ENCODE peak calls at places on chromosome 3, in ten cellular contexts. R is SK-N-SH, G is trophoblast cell, X is neural progenitor cell, H is astrocyte, N is IMR-90, E is endothelial cell of umbilical vein, J is fibroblast of lung, U is GM23248, D is MM.1S. V is an unnamed sample.

GRCh38 chr3:23685484-23686258 is 120.1 kb upstream of the UBE2E1 start:
- DNase-seq in X (no peak), J (peak), U (peak), D (no peak), H (peak), N (peak), G (peak), E (peak), R (peak), V (peak)

GRCh38 chr3:184645304-184645703 is 66.6 kb downstream of the MAGEF1 start:
- DNase-seq in X (no peak), J (peak), E (no peak), H (no peak), U (no peak), R (peak), D (no peak), G (no peak), N (peak), V (peak)

GRCh38 chr3:170689218-170689874 is 103.5 kb upstream of the SLC7A14 start:
- DNase-seq in H (peak), X (peak), E (peak), U (peak), G (peak), D (no peak), J (peak), N (peak), R (peak), V (peak)

GRCh38 chr3:25664066-25664809 is 469 bp downstream of the TOP2B start:
- DNase-seq in U (peak), J (peak), E (peak), D (peak), G (peak), R (peak), H (peak), X (peak), N (peak), V (peak)

GRCh38 chr3:42855547-42856380 is 19.9 kb downstream of the CYP8B1 start:
- DNase-seq in E (no peak), D (no peak), N (no peak), J (no peak), X (no peak), U (no peak), H (no peak), G (no peak), R (no peak), V (no peak)

GRCh38 chr3:164190566-164190965 is 887.7 kb downstream of the SI start:
- DNase-seq in E (no peak), H (no peak), D (no peak), J (no peak), N (no peak), X (no peak), G (no peak), U (no peak), R (no peak), V (no peak)

GRCh38 chr3:43211681-43212080 is 74.7 kb upstream of the SNRK start:
- DNase-seq in N (no peak), D (no peak), E (no peak), X (no peak), R (no peak), G (no peak), H (no peak), U (no peak), J (no peak), V (no peak)

GRCh38 chr3:126022741-126023359 is 53.9 kb downstream of the ROPN1B start:
- DNase-seq in E (no peak), G (no peak), R (no peak), X (no peak), H (no peak), J (no peak), U (no peak), D (no peak), N (no peak), V (no peak)

GRCh38 chr3:28923994-28924393 is 356.9 kb upstream of the RBMS3 start:
- DNase-seq in U (no peak), J (no peak), X (no peak), D (no peak), G (no peak), R (no peak), H (no peak), N (no peak), E (no peak), V (no peak)

GRCh38 chr3:141561426-141562034 is 74.7 kb downstream of the RASA2 start:
- DNase-seq in R (peak), N (peak), J (peak), E (peak), G (peak), D (peak), X (peak), H (peak), U (peak), V (peak)

GRCh38 chr3:131749826-131750225 is 247.1 kb upstream of the MRPL3 start:
- DNase-seq in J (no peak), E (no peak), N (no peak), R (no peak), H (no peak), G (no peak), X (no peak), D (no peak), U (no peak), V (no peak)

GRCh38 chr3:2099028-2099671 is 484 bp downstream of the CNTN4 start:
- DNase-seq in U (peak), J (no peak), R (peak), D (no peak), N (no peak), E (no peak), H (no peak), X (peak), G (no peak), V (peak)

GRCh38 chr3:157999246-157999645 is 107.0 kb downstream of the SHOX2 start:
- DNase-seq in N (no peak), E (no peak), J (no peak), G (no peak), H (no peak), R (no peak), D (no peak), U (peak), X (no peak), V (no peak)

GRCh38 chr3:72318504-72319201 is 529.6 kb downstream of the SHQ1 start:
- DNase-seq in X (no peak), R (no peak), H (no peak), E (no peak), G (peak), U (no peak), D (no peak), J (peak), N (peak), V (peak)

GRCh38 chr3:117303446-117303845 is 593.9 kb downstream of the TUSC7 start:
- DNase-seq in X (no peak), J (no peak), H (peak), R (no peak), U (peak), N (peak), D (no peak), E (no peak), G (no peak), V (no peak)

GRCh38 chr3:78734048-78734637 is 1033.7 kb downstream of the ROBO1 start:
- DNase-seq in U (peak), E (no peak), J (peak), X (no peak), N (peak), H (peak), G (no peak), R (no peak), D (no peak), V (peak)

GRCh38 chr3:43055806-43056770 is 49.8 kb downstream of the POMGNT2 start:
- DNase-seq in D (no peak), E (no peak), N (no peak), X (no peak), U (no peak), J (no peak), R (no peak), G (no peak), H (no peak), V (no peak)

GRCh38 chr3:111910806-111911205 is 51.7 kb downstream of the PHLDB2 start:
- DNase-seq in X (no peak), N (peak), H (peak), R (no peak), U (peak), G (peak), D (no peak), J (peak), E (peak), V (peak)

GRCh38 chr3:34106879-34107278 is 308.4 kb downstream of the PDCD6IP start:
- DNase-seq in X (peak), D (peak), R (peak), E (peak), G (peak), N (no peak), U (peak), J (no peak), H (no peak), V (no peak)

GRCh38 chr3:127213381-127213918 is 20.5 kb downstream of the PRR23E start:
- DNase-seq in X (no peak), E (no peak), U (no peak), H (no peak), G (no peak), J (no peak), R (no peak), D (no peak), N (no peak), V (no peak)

GRCh38 chr3:78917541-78917940 is 850.3 kb downstream of the ROBO1 start:
- DNase-seq in U (no peak), H (no peak), N (no peak), X (no peak), G (no peak), D (no peak), E (peak), R (no peak), J (no peak), V (no peak)

DNA sequence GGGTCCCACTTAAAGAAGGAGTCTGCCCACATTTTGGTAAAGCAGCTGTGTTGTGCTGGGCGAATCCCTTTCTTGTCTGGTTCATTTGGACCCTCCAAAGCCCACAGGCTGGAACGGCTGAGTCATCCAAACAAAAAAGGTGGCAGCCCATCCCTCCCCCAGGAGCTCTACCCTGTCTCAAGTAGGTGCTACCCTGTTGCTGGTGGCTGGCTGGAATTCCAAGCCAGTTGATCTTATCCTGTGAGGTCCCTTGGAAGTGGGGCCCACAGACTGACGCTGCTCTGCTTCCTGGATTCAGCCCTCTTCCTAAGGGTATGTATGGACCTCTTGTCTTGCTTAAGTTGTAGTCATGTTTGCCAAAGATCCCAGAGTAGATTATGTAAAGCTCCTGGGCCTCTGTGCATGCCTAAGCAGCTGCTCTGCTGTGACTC is 44.5 kb downstream of the CCR1 start:
- DNase-seq in X (no peak), G (peak), U (no peak), E (no peak), J (peak), D (no peak), R (no peak), H (no peak), N (no peak), V (peak)
- H3K9ac ChIP-seq in X (no peak), G (no peak), U (no peak), E (no peak), J (no peak), D (no peak), R (no peak), H (no peak), N (no peak), V (no peak)

GRCh38 chr3:185796431-185797107 is 28.3 kb downstream of the IGF2BP2 start:
- DNase-seq in D (no peak), H (peak), X (no peak), E (peak), U (peak), N (peak), G (peak), J (no peak), R (no peak), V (peak)
- H3K4me2 ChIP-seq in D (no peak), H (peak), X (no peak), E (no peak), U (peak), N (peak), G (no peak), J (peak), R (peak), V (no peak)

DNA sequence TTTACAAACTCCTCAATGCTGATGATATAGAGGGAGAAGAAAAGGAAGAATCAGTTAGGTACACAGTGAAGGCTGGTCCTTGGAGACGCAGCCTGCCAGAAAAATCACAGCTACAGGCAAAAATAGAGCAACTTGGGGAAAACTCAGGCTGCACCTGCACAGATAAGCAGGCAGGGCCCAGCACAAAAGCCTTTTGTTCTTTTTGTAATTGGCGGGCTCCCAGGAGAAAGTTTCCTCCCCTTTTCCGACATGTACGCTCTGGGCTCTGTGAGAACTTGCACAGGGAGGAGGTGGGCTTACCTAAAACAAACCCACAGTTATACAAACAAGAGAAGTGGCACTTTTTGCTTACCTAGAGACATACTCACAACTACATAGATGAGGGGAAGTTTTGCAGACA is 813.4 kb upstream of the EPHA6 start:
- DNase-seq in E (no peak), R (no peak), J (no peak), X (peak), N (no peak), D (no peak), U (no peak), G (no peak), H (no peak), V (no peak)
- H2AFZ ChIP-seq in E (no peak), R (no peak), J (no peak), X (peak), N (no peak), D (no peak), U (no peak), G (no peak), H (no peak), V (no peak)

GRCh38 chr3:64687781-64688515 is at the start of gene ADAMTS9:
- DNase-seq in X (peak), R (peak), G (peak), J (peak), N (peak), D (no peak), U (peak), H (peak), E (peak), V (peak)
- H3K9ac ChIP-seq in X (no peak), R (peak), G (peak), J (peak), N (peak), D (no peak), U (peak), H (peak), E (peak), V (peak)

DNA sequence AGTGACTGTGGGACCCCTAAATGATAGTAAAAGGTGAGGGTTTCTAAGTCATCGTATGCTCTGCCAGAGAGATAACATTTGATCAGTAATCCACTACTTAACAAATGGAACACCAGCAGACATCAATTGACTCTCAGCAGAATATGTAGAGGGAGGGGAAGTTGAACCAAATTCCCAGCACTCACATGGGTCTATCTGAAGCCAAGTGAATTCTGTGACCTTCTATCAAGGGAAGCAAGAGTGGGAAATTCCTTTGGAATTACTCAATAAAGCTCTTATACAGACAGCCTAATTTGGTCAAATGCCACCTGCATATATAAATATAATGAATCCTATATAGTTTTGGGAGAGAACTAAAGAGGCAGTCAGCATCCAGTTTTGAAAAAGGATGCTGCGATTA is 15.8 kb upstream of the KCNMB2 start:
- DNase-seq in X (no peak), D (no peak), U (no peak), E (peak), J (no peak), G (no peak), R (no peak), N (no peak), H (no peak), V (no peak)
- H3K4me2 ChIP-seq in X (no peak), D (no peak), U (no peak), E (peak), J (no peak), G (no peak), R (no peak), N (no peak), H (no peak), V (no peak)

GRCh38 chr3:53846134-53846850 is at the start of the genes CHDH and IL17RB:
- DNase-seq in G (peak), R (peak), E (peak), U (peak), X (peak), H (no peak), J (no peak), D (peak), N (no peak), V (no peak)
- H2AFZ ChIP-seq in G (peak), R (peak), E (peak), U (peak), X (peak), H (peak), J (peak), D (peak), N (peak), V (peak)

GRCh38 chr3:14803101-14803980 is 15.4 kb upstream of the FGD5 start:
- DNase-seq in U (peak), E (peak), D (no peak), N (no peak), R (peak), X (no peak), J (peak), H (no peak), G (no peak), V (no peak)

GRCh38 chr3:14805946-14806537 is 12.7 kb upstream of the FGD5 start:
- DNase-seq in G (no peak), N (no peak), X (no peak), D (no peak), J (no peak), U (no peak), H (no peak), E (no peak), R (no peak), V (no peak)

GRCh38 chr3:14802332-14802731 is 16.4 kb upstream of the FGD5 start:
- DNase-seq in G (no peak), E (no peak), X (no peak), H (no peak), N (no peak), D (no peak), U (no peak), J (no peak), R (no peak), V (no peak)

GRCh38 chr3:14804835-14805780 is 13.7 kb upstream of the FGD5 start:
- DNase-seq in G (no peak), N (no peak), U (no peak), H (no peak), R (no peak), D (no peak), E (peak), X (no peak), J (no peak), V (no peak)

DNA sequence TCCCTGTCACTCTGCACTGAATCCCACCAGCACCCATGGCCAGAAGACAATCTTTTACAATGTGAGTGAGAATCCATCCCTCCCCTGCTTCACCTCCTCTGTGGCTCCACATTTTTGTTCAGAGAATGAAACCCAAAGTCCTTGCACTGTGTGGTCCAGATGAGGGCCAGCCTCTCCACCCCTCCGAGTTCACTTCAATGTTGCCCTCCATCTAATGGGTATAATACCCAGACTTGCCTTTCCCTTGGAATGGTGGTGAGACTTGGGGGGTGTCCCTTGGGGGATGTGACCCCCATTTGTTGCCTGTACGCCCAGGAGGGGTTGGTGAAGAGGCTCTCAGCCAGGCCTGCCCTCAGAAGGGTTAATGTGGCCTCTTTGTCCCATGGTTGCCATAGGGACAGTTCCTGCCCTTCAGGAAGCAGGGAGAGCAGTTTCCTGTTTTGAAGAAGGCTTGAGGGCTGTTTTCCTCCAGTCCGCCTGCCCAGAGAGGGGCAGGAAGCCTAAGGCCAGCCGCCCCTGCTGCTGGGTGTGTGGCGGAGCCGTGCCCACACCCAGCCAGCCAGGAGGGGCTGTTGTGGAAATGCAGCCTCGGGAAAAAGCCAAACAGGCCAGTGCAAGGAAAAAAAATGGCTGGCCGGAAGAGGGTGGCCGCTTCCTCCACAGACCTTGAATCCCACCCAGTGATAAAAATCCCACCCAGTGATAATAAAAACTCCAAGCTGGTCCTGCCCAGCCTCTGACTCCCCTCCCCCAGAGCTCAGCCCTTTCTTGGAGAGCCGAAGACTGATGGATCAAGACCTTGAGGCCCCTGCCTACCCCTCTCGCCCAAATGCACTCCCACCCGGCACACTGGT is 14.6 kb upstream of the FGD5 start:
- DNase-seq in H (no peak), R (peak), D (no peak), E (peak), G (no peak), X (no peak), N (no peak), J (no peak), U (no peak), V (no peak)
- H3K9ac ChIP-seq in H (no peak), R (no peak), D (no peak), E (peak), G (no peak), X (no peak), N (no peak), J (no peak), U (no peak), V (peak)